ENCODE peak calls at places on chromosome 19, in five cellular contexts. X is omental fat pad; U is nucleus accumbens; T is stimulated activated CD4-positive, alpha-beta T cell treated with anti-CD3 and anti-CD28 coated beads, Interleukin-15, amount 100 ng/mL, for 48 hours; W is uterus. Q is an unnamed sample.

GRCh38 chr19:8304841-8305621 is 3.1 kb downstream of the CD320 start:
- DNase-seq in X (no peak), U (no peak), T (no peak), W (peak; percentile 17), Q (no peak)

GRCh38 chr19:1259206-1259872 is 9.8 kb upstream of the CIRBP start:
- DNase-seq in X (no peak), U (no peak), T (no peak), W (peak; percentile 67), Q (peak; percentile 26)

GRCh38 chr19:57056972-57057371 is 62.8 kb upstream of the USP29 start:
- DNase-seq in X (no peak), U (no peak), T (no peak), W (peak; percentile 75), Q (no peak)

GRCh38 chr19:16847407-16847806 is 18.2 kb downstream of the SIN3B start:
- DNase-seq in X (no peak), U (no peak), T (no peak), W (no peak), Q (no peak)

GRCh38 chr19:35901854-35902661 is at the start of gene HCST:
- DNase-seq in X (no peak), U (no peak), T (no peak), W (no peak), Q (no peak)

GRCh38 chr19:35716735-35716984 is 1.1 kb upstream of the KMT2B start:
- DNase-seq in X (no peak), U (no peak), T (no peak), W (no peak), Q (no peak)

GRCh38 chr19:30011051-30011578 is 69.1 kb downstream of the URI1 start:
- DNase-seq in X (no peak), U (no peak), T (no peak), W (no peak), Q (peak; percentile 8)

GRCh38 chr19:33029746-33030303 is 34.9 kb downstream of the RHPN2 start:
- DNase-seq in X (no peak), U (no peak), T (no peak), W (no peak), Q (no peak)

GRCh38 chr19:33668968-33669367 is 47.2 kb downstream of the CHST8 start:
- DNase-seq in X (no peak), U (no peak), T (no peak), W (no peak), Q (no peak)

GRCh38 chr19:10838377-10838776 is 2.4 kb upstream of the TMED1 start:
- DNase-seq in X (no peak), U (no peak), T (no peak), W (no peak), Q (no peak)